ENCODE peak calls at places on chromosomes 4 and X, in nine cellular contexts. One of them, this sample, is unnamed.

GRCh38 chr4:38562751-38563198 is 101.2 kb upstream of the KLF3 start:
- DNase-seq in mesenchymal stem cell: peak
- DNase-seq in BJ: no peak
- DNase-seq in SJCRH30: peak
- DNase-seq in cardiac muscle cell: peak
- DNase-seq in esophagus squamous epithelium: no peak
- DNase-seq in GM23248: peak
- DNase-seq in dorsolateral prefrontal cortex: no peak
- DNase-seq in body of pancreas: no peak
- DNase-seq in this sample: no peak

GRCh38 chr4:89879201-89879600 is 15.5 kb upstream of the MMRN1 start:
- DNase-seq in mesenchymal stem cell: no peak
- DNase-seq in BJ: no peak
- DNase-seq in SJCRH30: no peak
- DNase-seq in cardiac muscle cell: no peak
- DNase-seq in esophagus squamous epithelium: no peak
- DNase-seq in GM23248: no peak
- DNase-seq in dorsolateral prefrontal cortex: no peak
- DNase-seq in body of pancreas: no peak
- DNase-seq in this sample: no peak

GRCh38 chrX:7170903-7171302 is 22.9 kb upstream of the PUDP start:
- DNase-seq in mesenchymal stem cell: peak
- DNase-seq in BJ: no peak
- DNase-seq in SJCRH30: peak
- DNase-seq in cardiac muscle cell: peak
- DNase-seq in esophagus squamous epithelium: no peak
- DNase-seq in GM23248: no peak
- DNase-seq in dorsolateral prefrontal cortex: no peak
- DNase-seq in body of pancreas: no peak
- DNase-seq in this sample: peak

GRCh38 chr4:156764846-156765245 is 206.8 kb downstream of the PDGFC start:
- DNase-seq in mesenchymal stem cell: no peak
- DNase-seq in BJ: no peak
- DNase-seq in SJCRH30: no peak
- DNase-seq in cardiac muscle cell: peak
- DNase-seq in esophagus squamous epithelium: no peak
- DNase-seq in GM23248: no peak
- DNase-seq in dorsolateral prefrontal cortex: no peak
- DNase-seq in body of pancreas: no peak
- DNase-seq in this sample: no peak

GRCh38 chrX:79266702-79267101 is 100.4 kb downstream of the ITM2A start:
- DNase-seq in mesenchymal stem cell: no peak
- DNase-seq in BJ: no peak
- DNase-seq in SJCRH30: no peak
- DNase-seq in cardiac muscle cell: no peak
- DNase-seq in esophagus squamous epithelium: no peak
- DNase-seq in GM23248: no peak
- DNase-seq in dorsolateral prefrontal cortex: no peak
- DNase-seq in body of pancreas: no peak
- DNase-seq in this sample: no peak

GRCh38 chr4:152628128-152628527 is 51.7 kb downstream of the TMEM154 start:
- DNase-seq in mesenchymal stem cell: no peak
- DNase-seq in BJ: no peak
- DNase-seq in SJCRH30: no peak
- DNase-seq in cardiac muscle cell: peak
- DNase-seq in esophagus squamous epithelium: no peak
- DNase-seq in GM23248: peak
- DNase-seq in dorsolateral prefrontal cortex: peak
- DNase-seq in body of pancreas: no peak
- DNase-seq in this sample: no peak

GRCh38 chr4:19167321-19167720 is 1084.4 kb upstream of the SLIT2 start:
- DNase-seq in mesenchymal stem cell: no peak
- DNase-seq in BJ: no peak
- DNase-seq in SJCRH30: no peak
- DNase-seq in cardiac muscle cell: no peak
- DNase-seq in esophagus squamous epithelium: no peak
- DNase-seq in GM23248: no peak
- DNase-seq in dorsolateral prefrontal cortex: no peak
- DNase-seq in body of pancreas: no peak
- DNase-seq in this sample: no peak

GRCh38 chr4:99458911-99459447 is 23.8 kb upstream of the ADH7 start:
- DNase-seq in mesenchymal stem cell: no peak
- DNase-seq in BJ: no peak
- DNase-seq in SJCRH30: no peak
- DNase-seq in cardiac muscle cell: peak
- DNase-seq in esophagus squamous epithelium: no peak
- DNase-seq in GM23248: no peak
- DNase-seq in dorsolateral prefrontal cortex: no peak
- DNase-seq in body of pancreas: no peak
- DNase-seq in this sample: no peak

GRCh38 chrX:19924285-19924684 is 36.9 kb upstream of the SH3KBP1 start:
- DNase-seq in mesenchymal stem cell: peak
- DNase-seq in BJ: no peak
- DNase-seq in SJCRH30: no peak
- DNase-seq in cardiac muscle cell: peak
- DNase-seq in esophagus squamous epithelium: no peak
- DNase-seq in GM23248: no peak
- DNase-seq in dorsolateral prefrontal cortex: no peak
- DNase-seq in body of pancreas: no peak
- DNase-seq in this sample: no peak

GRCh38 chrX:39199429-39199828 is 398.2 kb downstream of the MID1IP1 start:
- DNase-seq in mesenchymal stem cell: peak
- DNase-seq in BJ: no peak
- DNase-seq in SJCRH30: no peak
- DNase-seq in cardiac muscle cell: no peak
- DNase-seq in esophagus squamous epithelium: no peak
- DNase-seq in GM23248: no peak
- DNase-seq in dorsolateral prefrontal cortex: no peak
- DNase-seq in body of pancreas: no peak
- DNase-seq in this sample: no peak

GRCh38 chrX:10549280-10549679 is 71.1 kb downstream of the MID1 start:
- DNase-seq in mesenchymal stem cell: no peak
- DNase-seq in BJ: no peak
- DNase-seq in SJCRH30: peak
- DNase-seq in cardiac muscle cell: peak
- DNase-seq in esophagus squamous epithelium: no peak
- DNase-seq in GM23248: no peak
- DNase-seq in dorsolateral prefrontal cortex: no peak
- DNase-seq in body of pancreas: no peak
- DNase-seq in this sample: no peak

GRCh38 chr4:185997287-185997686 is 71.7 kb upstream of the TLR3 start:
- DNase-seq in mesenchymal stem cell: no peak
- DNase-seq in BJ: no peak
- DNase-seq in SJCRH30: no peak
- DNase-seq in cardiac muscle cell: no peak
- DNase-seq in esophagus squamous epithelium: no peak
- DNase-seq in GM23248: no peak
- DNase-seq in dorsolateral prefrontal cortex: peak
- DNase-seq in body of pancreas: peak
- DNase-seq in this sample: no peak

GRCh38 chr4:112257098-112257497 is 25.5 kb downstream of the AP1AR start:
- DNase-seq in mesenchymal stem cell: no peak
- DNase-seq in BJ: no peak
- DNase-seq in SJCRH30: no peak
- DNase-seq in cardiac muscle cell: no peak
- DNase-seq in esophagus squamous epithelium: no peak
- DNase-seq in GM23248: no peak
- DNase-seq in dorsolateral prefrontal cortex: no peak
- DNase-seq in body of pancreas: no peak
- DNase-seq in this sample: no peak

GRCh38 chr4:42750091-42750490 is 93.2 kb upstream of the ATP8A1 start:
- DNase-seq in mesenchymal stem cell: no peak
- DNase-seq in BJ: no peak
- DNase-seq in SJCRH30: no peak
- DNase-seq in cardiac muscle cell: no peak
- DNase-seq in esophagus squamous epithelium: no peak
- DNase-seq in GM23248: no peak
- DNase-seq in dorsolateral prefrontal cortex: no peak
- DNase-seq in body of pancreas: peak
- DNase-seq in this sample: no peak

GRCh38 chr4:51831133-51831532 is 11.8 kb upstream of the DCUN1D4 start:
- DNase-seq in mesenchymal stem cell: peak
- DNase-seq in BJ: no peak
- DNase-seq in SJCRH30: peak
- DNase-seq in cardiac muscle cell: peak
- DNase-seq in esophagus squamous epithelium: no peak
- DNase-seq in GM23248: peak
- DNase-seq in dorsolateral prefrontal cortex: peak
- DNase-seq in body of pancreas: peak
- DNase-seq in this sample: peak

GRCh38 chrX:108126661-108127060 is 35.1 kb downstream of the ATG4A start:
- DNase-seq in mesenchymal stem cell: peak
- DNase-seq in BJ: no peak
- DNase-seq in SJCRH30: no peak
- DNase-seq in cardiac muscle cell: peak
- DNase-seq in esophagus squamous epithelium: no peak
- DNase-seq in GM23248: no peak
- DNase-seq in dorsolateral prefrontal cortex: no peak
- DNase-seq in body of pancreas: no peak
- DNase-seq in this sample: no peak

GRCh38 chr4:139177888-139178609 is 1.0 kb upstream of the ELF2 start:
- DNase-seq in mesenchymal stem cell: peak
- DNase-seq in BJ: peak
- DNase-seq in SJCRH30: peak
- DNase-seq in cardiac muscle cell: peak
- DNase-seq in esophagus squamous epithelium: peak
- DNase-seq in GM23248: peak
- DNase-seq in dorsolateral prefrontal cortex: peak
- DNase-seq in body of pancreas: peak
- DNase-seq in this sample: peak

GRCh38 chrX:155434906-155435743 is 23.3 kb downstream of the F8A3 start:
- DNase-seq in mesenchymal stem cell: no peak
- DNase-seq in BJ: no peak
- DNase-seq in SJCRH30: no peak
- DNase-seq in cardiac muscle cell: peak
- DNase-seq in esophagus squamous epithelium: no peak
- DNase-seq in GM23248: peak
- DNase-seq in dorsolateral prefrontal cortex: no peak
- DNase-seq in body of pancreas: no peak
- DNase-seq in this sample: no peak

GRCh38 chr4:148854203-148854602 is 412.0 kb upstream of the NR3C2 start:
- DNase-seq in mesenchymal stem cell: no peak
- DNase-seq in BJ: no peak
- DNase-seq in SJCRH30: no peak
- DNase-seq in cardiac muscle cell: no peak
- DNase-seq in esophagus squamous epithelium: no peak
- DNase-seq in GM23248: no peak
- DNase-seq in dorsolateral prefrontal cortex: no peak
- DNase-seq in body of pancreas: no peak
- DNase-seq in this sample: no peak

GRCh38 chr4:139951051-139951450 is 202.9 kb downstream of the MAML3 start:
- DNase-seq in mesenchymal stem cell: peak
- DNase-seq in BJ: no peak
- DNase-seq in SJCRH30: peak
- DNase-seq in cardiac muscle cell: peak
- DNase-seq in esophagus squamous epithelium: no peak
- DNase-seq in GM23248: peak
- DNase-seq in dorsolateral prefrontal cortex: no peak
- DNase-seq in body of pancreas: no peak
- DNase-seq in this sample: no peak

DNA sequence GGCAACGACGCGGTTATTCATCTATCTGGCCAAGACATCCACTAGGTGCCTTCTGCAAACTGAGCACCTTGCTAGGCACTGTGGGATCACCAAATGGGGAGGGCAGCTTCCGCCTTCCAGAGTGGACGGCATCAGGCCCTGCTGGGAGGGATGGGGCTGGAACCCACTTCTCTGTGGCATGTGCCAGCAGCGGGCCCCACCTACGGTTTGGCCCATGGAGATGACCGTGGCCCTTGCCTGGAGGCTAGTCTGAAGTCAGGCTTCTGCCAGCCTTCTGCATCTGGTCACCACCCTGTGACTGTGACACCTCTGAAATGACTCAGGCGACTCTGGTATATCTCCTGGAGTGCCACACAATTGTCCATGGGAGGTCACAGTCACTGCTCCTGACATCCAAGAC is 7.2 kb downstream of the SSR4 start:
- DNase-seq in mesenchymal stem cell: no peak
- DNase-seq in BJ: no peak
- DNase-seq in SJCRH30: no peak
- DNase-seq in cardiac muscle cell: no peak
- DNase-seq in esophagus squamous epithelium: no peak
- DNase-seq in GM23248: peak
- DNase-seq in dorsolateral prefrontal cortex: no peak
- DNase-seq in body of pancreas: no peak
- DNase-seq in this sample: no peak
- H3K4me3 ChIP-seq in mesenchymal stem cell: no peak
- H3K4me3 ChIP-seq in BJ: no peak
- H3K4me3 ChIP-seq in SJCRH30: no peak
- H3K4me3 ChIP-seq in cardiac muscle cell: no peak
- H3K4me3 ChIP-seq in esophagus squamous epithelium: no peak
- H3K4me3 ChIP-seq in GM23248: no peak
- H3K4me3 ChIP-seq in dorsolateral prefrontal cortex: no peak
- H3K4me3 ChIP-seq in body of pancreas: no peak
- H3K4me3 ChIP-seq in this sample: no peak

GRCh38 chr4:1011022-1011694 is at the start of gene FGFRL1:
- DNase-seq in mesenchymal stem cell: peak
- DNase-seq in BJ: no peak
- DNase-seq in SJCRH30: peak
- DNase-seq in cardiac muscle cell: peak
- DNase-seq in esophagus squamous epithelium: peak
- DNase-seq in GM23248: peak
- DNase-seq in dorsolateral prefrontal cortex: peak
- DNase-seq in body of pancreas: peak
- DNase-seq in this sample: peak
- H3K4me3 ChIP-seq in mesenchymal stem cell: peak
- H3K4me3 ChIP-seq in BJ: peak
- H3K4me3 ChIP-seq in SJCRH30: peak
- H3K4me3 ChIP-seq in cardiac muscle cell: peak
- H3K4me3 ChIP-seq in esophagus squamous epithelium: peak
- H3K4me3 ChIP-seq in GM23248: peak
- H3K4me3 ChIP-seq in dorsolateral prefrontal cortex: peak
- H3K4me3 ChIP-seq in body of pancreas: peak
- H3K4me3 ChIP-seq in this sample: peak

DNA sequence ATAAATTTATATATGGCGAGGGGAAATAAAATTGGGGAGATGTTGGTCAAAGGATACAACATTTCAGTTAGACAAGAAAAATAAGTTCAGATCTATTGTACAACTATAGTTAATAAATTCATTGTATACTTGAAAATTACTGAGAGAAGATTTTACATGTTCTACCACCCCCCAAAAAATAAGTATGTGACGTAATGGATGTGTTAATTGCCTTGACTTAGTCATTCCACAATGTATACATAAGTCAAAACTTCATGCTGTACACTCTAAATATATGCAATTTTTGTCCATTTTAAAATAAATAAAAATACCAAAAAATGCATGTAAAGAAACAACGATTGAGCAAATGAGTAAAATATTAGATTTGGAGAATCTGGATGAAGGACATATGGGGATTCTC is 1.8 kb downstream of the USP11 start:
- DNase-seq in mesenchymal stem cell: no peak
- DNase-seq in BJ: no peak
- DNase-seq in SJCRH30: no peak
- DNase-seq in cardiac muscle cell: peak
- DNase-seq in esophagus squamous epithelium: no peak
- DNase-seq in GM23248: peak
- DNase-seq in dorsolateral prefrontal cortex: no peak
- DNase-seq in body of pancreas: no peak
- DNase-seq in this sample: no peak
- H3K4me3 ChIP-seq in mesenchymal stem cell: no peak
- H3K4me3 ChIP-seq in BJ: peak
- H3K4me3 ChIP-seq in SJCRH30: peak
- H3K4me3 ChIP-seq in cardiac muscle cell: peak
- H3K4me3 ChIP-seq in esophagus squamous epithelium: peak
- H3K4me3 ChIP-seq in GM23248: peak
- H3K4me3 ChIP-seq in dorsolateral prefrontal cortex: peak
- H3K4me3 ChIP-seq in body of pancreas: no peak
- H3K4me3 ChIP-seq in this sample: no peak

GRCh38 chr4:100754741-100755140 is 236.9 kb upstream of the EMCN start:
- DNase-seq in mesenchymal stem cell: no peak
- DNase-seq in BJ: no peak
- DNase-seq in SJCRH30: no peak
- DNase-seq in cardiac muscle cell: no peak
- DNase-seq in esophagus squamous epithelium: no peak
- DNase-seq in GM23248: no peak
- DNase-seq in dorsolateral prefrontal cortex: no peak
- DNase-seq in body of pancreas: no peak
- DNase-seq in this sample: no peak
- H3K4me3 ChIP-seq in mesenchymal stem cell: no peak
- H3K4me3 ChIP-seq in BJ: no peak
- H3K4me3 ChIP-seq in SJCRH30: no peak
- H3K4me3 ChIP-seq in cardiac muscle cell: no peak
- H3K4me3 ChIP-seq in esophagus squamous epithelium: no peak
- H3K4me3 ChIP-seq in GM23248: no peak
- H3K4me3 ChIP-seq in dorsolateral prefrontal cortex: no peak
- H3K4me3 ChIP-seq in body of pancreas: no peak
- H3K4me3 ChIP-seq in this sample: no peak